ENCODE peak calls at places on chromosomes 16 and 17, in six cellular contexts. F, Q, N, L, P and R are unnamed samples.

GRCh38 chr17:48583708-48584582 is 5.8 kb upstream of the HOXB4 start:
- DNase-seq in F (peak), Q (no peak), N (no peak), L (no peak), P (no peak), R (no peak)

GRCh38 chr17:81898029-81898866 is 3.8 kb upstream of the NPB start:
- DNase-seq in F (peak), Q (no peak), N (peak), L (no peak), P (peak), R (peak)

GRCh38 chr17:3935140-3935542 is 18.9 kb upstream of the P2RX1 start:
- DNase-seq in F (peak), Q (peak), N (peak), L (peak), P (peak), R (peak)

GRCh38 chr16:57071840-57072541 is 20.4 kb upstream of the CPNE2 start:
- DNase-seq in F (peak), Q (no peak), N (no peak), L (no peak), P (no peak), R (peak)

GRCh38 chr16:19314718-19315425 is 29.3 kb downstream of the CLEC19A start:
- DNase-seq in F (no peak), Q (no peak), N (no peak), L (no peak), P (no peak), R (no peak)

GRCh38 chr16:19265531-19265930 is 20.0 kb upstream of the CLEC19A start:
- DNase-seq in F (no peak), Q (no peak), N (no peak), L (no peak), P (no peak), R (no peak)

GRCh38 chr17:17922198-17922901 is 49.9 kb downstream of the TOM1L2 start:
- DNase-seq in F (no peak), Q (no peak), N (peak), L (no peak), P (no peak), R (peak)

GRCh38 chr16:56336711-56337110 is 88.6 kb downstream of the AMFR start:
- DNase-seq in F (no peak), Q (no peak), N (no peak), L (no peak), P (no peak), R (no peak)

GRCh38 chr17:68461589-68461988 is 4.3 kb upstream of the WIPI1 start:
- DNase-seq in F (no peak), Q (no peak), N (no peak), L (no peak), P (no peak), R (no peak)

GRCh38 chr17:78316115-78316866 is 43.6 kb downstream of the SOCS3 start:
- DNase-seq in F (no peak), Q (peak), N (peak), L (no peak), P (no peak), R (no peak)

GRCh38 chr17:888998-889401 is 90.6 kb downstream of the NXN start:
- DNase-seq in F (no peak), Q (no peak), N (no peak), L (no peak), P (no peak), R (no peak)

GRCh38 chr17:8965394-8966168 is at the start of gene PIK3R5:
- DNase-seq in F (no peak), Q (peak), N (peak), L (peak), P (peak), R (no peak)

GRCh38 chr17:77479372-77479781 is 338.6 kb downstream of the SEC14L1 start:
- DNase-seq in F (no peak), Q (peak), N (peak), L (no peak), P (no peak), R (no peak)

GRCh38 chr17:66714046-66715023 is 120.6 kb upstream of the CACNG5 start:
- DNase-seq in F (no peak), Q (no peak), N (no peak), L (no peak), P (no peak), R (no peak)
- H3K27ac ChIP-seq in F (no peak), Q (no peak), N (no peak), L (no peak), P (no peak), R (peak)

DNA sequence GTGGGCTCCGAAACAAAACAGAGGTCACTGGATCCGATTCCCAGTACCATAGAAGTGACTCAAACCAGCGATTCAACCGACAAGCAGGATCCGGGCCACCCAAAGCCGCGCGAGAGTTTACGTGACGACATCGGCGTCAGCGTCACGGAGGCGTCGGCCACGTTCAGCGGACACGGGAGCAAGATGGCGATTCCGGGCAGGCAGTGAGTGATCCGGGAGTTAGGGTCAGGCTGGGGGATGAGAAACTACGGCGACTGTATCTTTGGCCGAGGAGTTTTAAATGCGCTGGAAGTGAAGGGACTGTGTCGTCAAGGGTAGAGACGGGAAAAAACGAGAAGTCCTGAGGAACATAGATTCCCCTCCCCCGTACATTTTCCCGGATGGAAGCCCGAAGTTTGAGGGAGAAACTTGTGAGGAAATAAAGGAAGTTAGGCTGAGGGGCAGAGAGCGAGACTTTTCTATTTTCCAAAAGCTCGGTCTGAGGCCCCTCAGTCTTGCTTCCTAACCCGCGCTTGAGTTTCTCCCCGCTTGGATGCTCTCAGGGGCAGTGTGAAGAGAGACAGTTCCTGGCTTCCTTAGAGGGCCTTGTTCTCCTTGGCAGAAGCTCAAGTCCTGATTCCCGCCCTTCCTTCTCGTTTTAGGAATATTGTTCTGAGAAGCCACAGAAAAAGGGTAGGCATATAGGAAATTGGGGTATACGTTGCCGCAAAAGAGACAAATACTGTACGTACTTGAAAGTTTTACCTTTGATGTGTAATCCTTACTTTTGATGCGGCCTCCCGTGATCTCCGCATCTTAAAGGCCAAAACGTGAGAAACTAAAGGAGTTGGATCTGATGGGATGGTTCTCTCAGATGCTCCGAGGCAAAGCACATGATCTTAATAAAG is at the start of gene NSRP1:
- DNase-seq in F (peak), Q (peak), N (peak), L (peak), P (peak), R (peak)
- H4K8ac ChIP-seq in F (peak), Q (peak), N (peak), L (no peak), P (peak), R (peak)

GRCh38 chr16:67154578-67155304 is 3.9 kb upstream of the B3GNT9 start:
- DNase-seq in F (no peak), Q (no peak), N (no peak), L (no peak), P (no peak), R (no peak)
- H3K4me3 ChIP-seq in F (no peak), Q (peak), N (no peak), L (peak), P (no peak), R (no peak)

GRCh38 chr17:6924121-6924676 is 71.7 kb upstream of the ALOX12 start:
- DNase-seq in F (no peak), Q (no peak), N (no peak), L (no peak), P (no peak), R (no peak)
- H3K27ac ChIP-seq in F (no peak), Q (no peak), N (no peak), L (no peak), P (no peak), R (no peak)

GRCh38 chr17:7684856-7685532 is 2.3 kb downstream of the TP53 start:
- DNase-seq in F (no peak), Q (no peak), N (no peak), L (no peak), P (no peak), R (no peak)

GRCh38 chr17:7687072-7687907 is at the start of gene TP53:
- DNase-seq in F (peak), Q (peak), N (peak), L (peak), P (peak), R (peak)

GRCh38 chr17:7685533-7686220 is 1.6 kb downstream of the TP53 start:
- DNase-seq in F (peak), Q (peak), N (peak), L (no peak), P (peak), R (peak)

GRCh38 chr17:7687908-7688807 is at the start of gene WRAP53:
- DNase-seq in F (peak), Q (peak), N (peak), L (peak), P (peak), R (peak)

DNA sequence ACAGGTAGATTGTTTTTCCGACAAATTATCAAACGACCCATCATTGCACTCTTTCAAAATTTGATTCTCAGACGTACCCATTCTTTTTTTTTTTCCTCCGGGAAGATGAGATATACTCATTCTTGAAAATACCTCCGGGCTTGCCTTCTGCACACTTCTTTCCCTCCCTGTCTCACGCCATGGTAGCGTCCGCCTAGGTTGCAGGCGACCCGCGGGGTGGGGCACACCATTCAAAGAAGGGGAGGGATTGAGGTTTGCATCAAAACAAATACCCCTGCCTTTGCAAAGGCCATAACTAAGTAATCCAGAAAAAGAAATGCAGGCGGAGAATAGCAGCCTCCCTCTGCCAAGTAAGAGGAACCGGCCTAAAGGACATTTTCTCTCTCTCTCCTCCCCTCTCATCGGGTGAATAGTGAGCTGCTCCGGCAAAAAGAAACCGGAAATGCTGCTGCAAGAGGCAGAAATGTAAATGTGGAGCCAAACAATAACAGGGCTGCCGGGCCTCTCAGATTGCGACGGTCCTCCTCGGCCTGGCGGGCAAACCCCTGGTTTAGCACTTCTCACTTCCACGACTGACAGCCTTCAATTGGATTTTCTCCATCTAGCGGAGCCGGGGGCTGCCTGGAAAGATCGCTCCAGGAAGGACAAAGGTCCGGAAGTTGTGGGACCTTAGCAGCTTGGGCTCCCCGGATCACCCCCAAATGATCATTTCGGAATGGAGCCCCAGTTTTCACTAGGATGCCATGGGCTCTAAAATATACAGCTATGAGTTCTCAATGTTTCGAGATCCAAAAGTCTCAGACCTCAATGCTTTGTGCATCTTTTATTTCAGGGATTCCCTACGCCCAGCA is 844 bp downstream of the TP53 start:
- DNase-seq in F (peak), Q (peak), N (peak), L (peak), P (peak), R (peak)
- H4K8ac ChIP-seq in F (peak), Q (peak), N (no peak), L (no peak), P (peak), R (peak)